ENCODE peak calls at places on chromosomes 1 and 21, in seven cellular contexts. One of them, this sample, is unnamed.

GRCh38 chr1:18554101-18554500 is 73.4 kb downstream of the KLHDC7A start:
- DNase-seq in hepatocyte: no peak
- DNase-seq in BE2C: no peak
- DNase-seq in lung: no peak
- DNase-seq in mucosa of descending colon: no peak
- DNase-seq in BJ: no peak
- DNase-seq in fibroblast of lung: no peak
- DNase-seq in this sample: no peak

GRCh38 chr1:94935476-94935875 is 8.6 kb upstream of the CNN3 start:
- DNase-seq in hepatocyte: no peak
- DNase-seq in BE2C: no peak
- DNase-seq in lung: no peak
- DNase-seq in mucosa of descending colon: no peak
- DNase-seq in BJ: no peak
- DNase-seq in fibroblast of lung: no peak
- DNase-seq in this sample: no peak

GRCh38 chr1:203361843-203362524 is 11.1 kb upstream of the FMOD start:
- DNase-seq in hepatocyte: peak
- DNase-seq in BE2C: peak
- DNase-seq in lung: no peak
- DNase-seq in mucosa of descending colon: no peak
- DNase-seq in BJ: no peak
- DNase-seq in fibroblast of lung: peak
- DNase-seq in this sample: no peak

GRCh38 chr1:210754931-210755670 is 378.8 kb downstream of the KCNH1 start:
- DNase-seq in hepatocyte: peak
- DNase-seq in BE2C: peak
- DNase-seq in lung: no peak
- DNase-seq in mucosa of descending colon: no peak
- DNase-seq in BJ: no peak
- DNase-seq in fibroblast of lung: peak
- DNase-seq in this sample: no peak

GRCh38 chr1:6275826-6276764 is 15.2 kb upstream of the GPR153 start:
- DNase-seq in hepatocyte: peak
- DNase-seq in BE2C: no peak
- DNase-seq in lung: no peak
- DNase-seq in mucosa of descending colon: no peak
- DNase-seq in BJ: peak
- DNase-seq in fibroblast of lung: peak
- DNase-seq in this sample: no peak

GRCh38 chr1:27117733-27118439 is 37.0 kb downstream of the SLC9A1 start:
- DNase-seq in hepatocyte: no peak
- DNase-seq in BE2C: no peak
- DNase-seq in lung: no peak
- DNase-seq in mucosa of descending colon: peak
- DNase-seq in BJ: no peak
- DNase-seq in fibroblast of lung: peak
- DNase-seq in this sample: no peak

GRCh38 chr1:12104417-12104816 is 41.3 kb downstream of the TNFRSF8 start:
- DNase-seq in hepatocyte: no peak
- DNase-seq in BE2C: no peak
- DNase-seq in lung: no peak
- DNase-seq in mucosa of descending colon: no peak
- DNase-seq in BJ: no peak
- DNase-seq in fibroblast of lung: no peak
- DNase-seq in this sample: no peak

GRCh38 chr1:94325379-94326302 is 88.3 kb upstream of the ARHGAP29 start:
- DNase-seq in hepatocyte: no peak
- DNase-seq in BE2C: no peak
- DNase-seq in lung: no peak
- DNase-seq in mucosa of descending colon: no peak
- DNase-seq in BJ: peak
- DNase-seq in fibroblast of lung: peak
- DNase-seq in this sample: peak

GRCh38 chr1:31593770-31594632 is 17.7 kb downstream of the TINAGL1 start:
- DNase-seq in hepatocyte: peak
- DNase-seq in BE2C: peak
- DNase-seq in lung: peak
- DNase-seq in mucosa of descending colon: peak
- DNase-seq in BJ: no peak
- DNase-seq in fibroblast of lung: peak
- DNase-seq in this sample: no peak

GRCh38 chr1:93178418-93178817 is 1.8 kb downstream of the TMED5 start:
- DNase-seq in hepatocyte: peak
- DNase-seq in BE2C: no peak
- DNase-seq in lung: no peak
- DNase-seq in mucosa of descending colon: no peak
- DNase-seq in BJ: no peak
- DNase-seq in fibroblast of lung: peak
- DNase-seq in this sample: no peak

GRCh38 chr1:89980605-89981004 is 14.3 kb upstream of the ZNF326 start:
- DNase-seq in hepatocyte: no peak
- DNase-seq in BE2C: no peak
- DNase-seq in lung: no peak
- DNase-seq in mucosa of descending colon: no peak
- DNase-seq in BJ: no peak
- DNase-seq in fibroblast of lung: no peak
- DNase-seq in this sample: no peak

GRCh38 chr1:230905733-230906132 is 37.4 kb upstream of the C1orf198 start:
- DNase-seq in hepatocyte: no peak
- DNase-seq in BE2C: no peak
- DNase-seq in lung: no peak
- DNase-seq in mucosa of descending colon: no peak
- DNase-seq in BJ: no peak
- DNase-seq in fibroblast of lung: peak
- DNase-seq in this sample: no peak

GRCh38 chr1:21518774-21519455 is 9.7 kb downstream of the ALPL start:
- DNase-seq in hepatocyte: no peak
- DNase-seq in BE2C: no peak
- DNase-seq in lung: no peak
- DNase-seq in mucosa of descending colon: no peak
- DNase-seq in BJ: no peak
- DNase-seq in fibroblast of lung: no peak
- DNase-seq in this sample: no peak

GRCh38 chr1:62539028-62539447 is 58.3 kb upstream of the ANGPTL3 start:
- DNase-seq in hepatocyte: no peak
- DNase-seq in BE2C: no peak
- DNase-seq in lung: no peak
- DNase-seq in mucosa of descending colon: no peak
- DNase-seq in BJ: no peak
- DNase-seq in fibroblast of lung: peak
- DNase-seq in this sample: no peak

GRCh38 chr1:84272401-84272800 is 29.1 kb upstream of the SAMD13 start:
- DNase-seq in hepatocyte: peak
- DNase-seq in BE2C: no peak
- DNase-seq in lung: peak
- DNase-seq in mucosa of descending colon: peak
- DNase-seq in BJ: no peak
- DNase-seq in fibroblast of lung: no peak
- DNase-seq in this sample: no peak

GRCh38 chr1:29576510-29576909 is 340.2 kb downstream of the PTPRU start:
- DNase-seq in hepatocyte: no peak
- DNase-seq in BE2C: no peak
- DNase-seq in lung: no peak
- DNase-seq in mucosa of descending colon: no peak
- DNase-seq in BJ: no peak
- DNase-seq in fibroblast of lung: no peak
- DNase-seq in this sample: no peak

GRCh38 chr21:46191686-46192575 is 7.7 kb upstream of the SPATC1L start:
- DNase-seq in hepatocyte: peak
- DNase-seq in BE2C: no peak
- DNase-seq in lung: no peak
- DNase-seq in mucosa of descending colon: no peak
- DNase-seq in BJ: no peak
- DNase-seq in fibroblast of lung: no peak
- DNase-seq in this sample: no peak

GRCh38 chr1:86775395-86775794 is 71.0 kb downstream of the SH3GLB1 start:
- DNase-seq in hepatocyte: no peak
- DNase-seq in BE2C: no peak
- DNase-seq in lung: no peak
- DNase-seq in mucosa of descending colon: no peak
- DNase-seq in BJ: no peak
- DNase-seq in fibroblast of lung: no peak
- DNase-seq in this sample: no peak

GRCh38 chr1:24018611-24019580 is 38.8 kb upstream of the SRSF10 start:
- DNase-seq in hepatocyte: peak
- DNase-seq in BE2C: peak
- DNase-seq in lung: peak
- DNase-seq in mucosa of descending colon: peak
- DNase-seq in BJ: peak
- DNase-seq in fibroblast of lung: peak
- DNase-seq in this sample: peak

GRCh38 chr1:81237531-81238528 is 562.9 kb upstream of the ADGRL2 start:
- DNase-seq in hepatocyte: no peak
- DNase-seq in BE2C: no peak
- DNase-seq in lung: no peak
- DNase-seq in mucosa of descending colon: no peak
- DNase-seq in BJ: no peak
- DNase-seq in fibroblast of lung: no peak
- DNase-seq in this sample: peak

GRCh38 chr1:26170472-26170821 is 739 bp downstream of the ZNF593 start:
- DNase-seq in hepatocyte: no peak
- DNase-seq in BE2C: no peak
- DNase-seq in lung: no peak
- DNase-seq in mucosa of descending colon: no peak
- DNase-seq in BJ: no peak
- DNase-seq in fibroblast of lung: no peak
- DNase-seq in this sample: no peak

GRCh38 chr21:24514081-24514733 is 1093.1 kb downstream of the MRPL39 start:
- DNase-seq in hepatocyte: no peak
- DNase-seq in BE2C: no peak
- DNase-seq in lung: no peak
- DNase-seq in mucosa of descending colon: no peak
- DNase-seq in BJ: no peak
- DNase-seq in fibroblast of lung: no peak
- DNase-seq in this sample: no peak

DNA sequence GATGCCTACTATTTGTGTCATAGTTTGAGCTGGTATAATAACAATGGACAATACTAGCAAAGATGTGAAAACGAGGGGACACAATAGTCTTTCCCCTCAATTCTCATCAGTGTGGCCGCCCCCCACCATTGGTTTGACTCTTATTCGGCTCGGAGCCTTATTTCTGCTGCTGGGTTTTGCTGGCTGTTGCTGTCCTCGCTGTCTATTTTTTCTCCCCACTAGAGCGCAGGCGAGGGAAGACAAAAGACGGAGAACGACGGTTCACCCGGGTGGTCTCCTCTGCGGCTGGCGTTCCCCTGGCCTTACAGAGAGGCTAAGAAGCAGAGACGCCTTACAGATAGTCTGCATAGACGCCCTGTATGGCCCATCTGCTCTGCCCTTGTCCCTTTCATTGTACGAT is 19.4 kb downstream of the CLIC6 start:
- DNase-seq in hepatocyte: no peak
- DNase-seq in BE2C: peak
- DNase-seq in lung: no peak
- DNase-seq in mucosa of descending colon: peak
- DNase-seq in BJ: no peak
- DNase-seq in fibroblast of lung: no peak
- DNase-seq in this sample: no peak
- TF ChIP-seq CTCF in hepatocyte: no peak
- TF ChIP-seq CTCF in BE2C: peak
- TF ChIP-seq CTCF in lung: no peak
- TF ChIP-seq CTCF in mucosa of descending colon: no peak
- TF ChIP-seq CTCF in BJ: no peak
- TF ChIP-seq CTCF in fibroblast of lung: no peak
- TF ChIP-seq CTCF in this sample: no peak

GRCh38 chr1:160623860-160624259 is 23.0 kb downstream of the SLAMF1 start:
- DNase-seq in hepatocyte: no peak
- DNase-seq in BE2C: no peak
- DNase-seq in lung: no peak
- DNase-seq in mucosa of descending colon: no peak
- DNase-seq in BJ: no peak
- DNase-seq in fibroblast of lung: no peak
- DNase-seq in this sample: no peak
- H3K4me3 ChIP-seq in hepatocyte: no peak
- H3K4me3 ChIP-seq in BE2C: no peak
- H3K4me3 ChIP-seq in lung: no peak
- H3K4me3 ChIP-seq in mucosa of descending colon: no peak
- H3K4me3 ChIP-seq in BJ: no peak
- H3K4me3 ChIP-seq in fibroblast of lung: no peak
- H3K4me3 ChIP-seq in this sample: no peak

GRCh38 chr1:152227310-152227928 is 3.4 kb upstream of the HRNR start:
- DNase-seq in hepatocyte: no peak
- DNase-seq in BE2C: no peak
- DNase-seq in lung: no peak
- DNase-seq in mucosa of descending colon: no peak
- DNase-seq in BJ: no peak
- DNase-seq in fibroblast of lung: peak
- DNase-seq in this sample: no peak
- TF ChIP-seq CTCF in hepatocyte: no peak
- TF ChIP-seq CTCF in BE2C: no peak
- TF ChIP-seq CTCF in lung: no peak
- TF ChIP-seq CTCF in mucosa of descending colon: no peak
- TF ChIP-seq CTCF in BJ: peak
- TF ChIP-seq CTCF in fibroblast of lung: no peak
- TF ChIP-seq CTCF in this sample: peak

GRCh38 chr1:47172782-47173181 is 17.1 kb downstream of the PDZK1IP1 start:
- DNase-seq in hepatocyte: no peak
- DNase-seq in BE2C: no peak
- DNase-seq in lung: no peak
- DNase-seq in mucosa of descending colon: no peak
- DNase-seq in BJ: no peak
- DNase-seq in fibroblast of lung: no peak
- DNase-seq in this sample: no peak
- H3K4me3 ChIP-seq in hepatocyte: no peak
- H3K4me3 ChIP-seq in BE2C: no peak
- H3K4me3 ChIP-seq in lung: no peak
- H3K4me3 ChIP-seq in mucosa of descending colon: no peak
- H3K4me3 ChIP-seq in BJ: no peak
- H3K4me3 ChIP-seq in fibroblast of lung: no peak
- H3K4me3 ChIP-seq in this sample: no peak

DNA sequence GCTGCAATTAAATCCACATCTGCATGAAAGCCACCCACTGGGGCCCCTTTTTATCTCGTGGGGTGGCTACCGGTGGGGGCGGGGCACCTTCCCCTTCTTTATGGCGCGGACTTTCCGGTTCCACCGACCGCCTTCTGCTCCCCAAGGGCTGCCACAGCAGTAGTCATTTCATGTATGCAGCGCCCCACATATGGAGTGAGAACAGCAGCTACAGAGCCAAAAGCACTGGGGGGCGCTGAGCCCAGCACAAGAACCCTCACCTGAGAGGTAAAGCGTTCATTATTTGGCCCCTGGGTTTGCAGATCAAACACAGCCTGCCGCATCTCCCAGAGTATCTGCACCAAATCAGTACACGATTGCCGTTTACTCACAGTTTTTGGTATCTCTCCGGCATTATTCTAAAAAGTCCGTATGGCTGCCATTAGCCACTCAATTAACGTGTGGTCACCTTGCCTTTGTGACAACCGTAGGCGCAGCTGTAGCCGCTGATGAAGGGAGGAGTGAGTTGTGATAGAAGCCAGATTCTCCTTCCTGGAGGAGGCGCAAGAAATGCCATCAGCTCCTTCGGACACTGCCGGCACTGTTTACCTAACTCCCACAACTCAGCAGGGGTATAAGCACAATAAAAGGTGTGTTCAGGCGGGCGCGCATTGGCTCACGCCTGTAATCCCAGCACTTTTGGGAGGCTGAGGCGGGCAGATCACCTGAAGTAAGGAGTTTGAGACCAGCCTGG is 30.4 kb upstream of the CR2 start:
- DNase-seq in hepatocyte: peak
- DNase-seq in BE2C: no peak
- DNase-seq in lung: no peak
- DNase-seq in mucosa of descending colon: no peak
- DNase-seq in BJ: no peak
- DNase-seq in fibroblast of lung: no peak
- DNase-seq in this sample: no peak
- TF ChIP-seq CTCF in hepatocyte: no peak
- TF ChIP-seq CTCF in BE2C: no peak
- TF ChIP-seq CTCF in lung: no peak
- TF ChIP-seq CTCF in mucosa of descending colon: no peak
- TF ChIP-seq CTCF in BJ: no peak
- TF ChIP-seq CTCF in fibroblast of lung: no peak
- TF ChIP-seq CTCF in this sample: no peak